ENCODE peak calls at places on chromosomes 16 and 17, in six cellular contexts. I is IMR-90, O is fibroblast of the aortic adventitia, Z is tibial artery, Y is cardiac fibroblast, H is body of pancreas. M is an unnamed sample.

GRCh38 chr17:79952915-79953314 is 82.8 kb downstream of the TBC1D16 start:
- DNase-seq in Z (peak), H (no peak), Y (no peak), I (no peak), O (no peak), M (no peak)

GRCh38 chr17:15293558-15293957 is 28.4 kb upstream of the PMP22 start:
- DNase-seq in Y (no peak), Z (no peak), O (no peak), I (no peak), H (no peak), M (no peak)

GRCh38 chr17:29102741-29103181 is 59.8 kb downstream of the PIPOX start:
- DNase-seq in Y (no peak), I (no peak), O (no peak), Z (no peak), H (no peak), M (no peak)

GRCh38 chr17:59763861-59764260 is 56.4 kb downstream of the VMP1 start:
- DNase-seq in O (peak), H (no peak), I (peak), Y (peak), Z (no peak), M (peak)

GRCh38 chr16:89160977-89161701 is 10.4 kb upstream of the CDH15 start:
- DNase-seq in Y (no peak), H (no peak), O (no peak), Z (no peak), I (no peak), M (no peak)

GRCh38 chr16:49755716-49756115 is 100.2 kb downstream of the ZNF423 start:
- DNase-seq in Y (no peak), Z (no peak), I (no peak), O (no peak), H (no peak), M (no peak)

GRCh38 chr16:27617678-27618077 is 67.7 kb downstream of the KATNIP start:
- DNase-seq in H (peak), Z (no peak), O (no peak), I (no peak), Y (no peak), M (no peak)

GRCh38 chr16:50025544-50025931 is 513 bp downstream of the CNEP1R1 start:
- DNase-seq in I (no peak), Z (no peak), H (peak), Y (peak), O (peak), M (peak)

GRCh38 chr17:69320210-69320907 is 6.6 kb downstream of the ABCA5 start:
- DNase-seq in H (no peak), O (no peak), Y (peak), Z (no peak), I (no peak), M (no peak)

GRCh38 chr17:82105882-82106696 is 8.1 kb upstream of the FASN start:
- DNase-seq in O (no peak), Z (no peak), Y (peak), H (peak), I (peak), M (peak)

GRCh38 chr16:66523861-66524354 is 26.0 kb downstream of the TK2 start:
- DNase-seq in H (no peak), O (no peak), Z (no peak), Y (peak), I (no peak), M (no peak)

GRCh38 chr17:18959071-18959844 is 7.3 kb downstream of the SLC5A10 start:
- DNase-seq in O (no peak), I (no peak), Y (no peak), Z (no peak), H (no peak), M (no peak)

GRCh38 chr17:76261421-76262215 is 3.5 kb upstream of the UBALD2 start:
- DNase-seq in I (peak), H (no peak), Z (no peak), O (peak), Y (peak), M (no peak)

GRCh38 chr17:16507918-16508533 is 16.0 kb upstream of the LRRC75A start:
- DNase-seq in Y (no peak), I (peak), O (no peak), H (no peak), Z (no peak), M (no peak)

GRCh38 chr17:15662726-15663125 is 21.4 kb downstream of the TRIM16 start:
- DNase-seq in Z (no peak), H (no peak), Y (no peak), O (no peak), I (no peak), M (no peak)

GRCh38 chr17:31492206-31492605 is 100.7 kb downstream of the RAB11FIP4 start:
- DNase-seq in Z (no peak), I (no peak), Y (no peak), H (no peak), O (no peak), M (no peak)

GRCh38 chr16:30925646-30926332 is 2.4 kb downstream of the FBXL19 start:
- DNase-seq in O (no peak), I (no peak), H (no peak), Y (no peak), Z (no peak), M (no peak)

GRCh38 chr17:37605813-37606505 is 3.3 kb downstream of the SYNRG start:
- DNase-seq in O (no peak), Y (no peak), I (no peak), Z (no peak), H (peak), M (peak)

GRCh38 chr16:50642349-50642748 is 38.8 kb downstream of the SNX20 start:
- DNase-seq in Z (no peak), H (no peak), O (no peak), Y (no peak), I (no peak), M (no peak)

GRCh38 chr16:46932802-46933201 is 40.7 kb downstream of the DNAJA2 start:
- DNase-seq in Z (no peak), Y (no peak), H (peak), O (no peak), I (no peak), M (no peak)

GRCh38 chr16:24800586-24800985 is 45.2 kb upstream of the SLC5A11 start:
- DNase-seq in I (peak), Y (peak), O (peak), H (no peak), Z (no peak), M (peak)

GRCh38 chr17:48259710-48260291 is 152.2 kb downstream of the SNX11 start:
- DNase-seq in O (peak), I (peak), Z (no peak), Y (peak), H (peak), M (peak)

GRCh38 chr17:17870292-17870691 is 33.5 kb upstream of the SREBF1 start:
- DNase-seq in H (no peak), Z (no peak), O (no peak), I (no peak), Y (no peak), M (no peak)
- TF ChIP-seq CTCF in H (no peak), Z (no peak), O (no peak), I (no peak), Y (no peak), M (no peak)

GRCh38 chr17:72590382-72590781 is 469.6 kb downstream of the SOX9 start:
- DNase-seq in I (peak), H (no peak), Z (no peak), O (peak), Y (peak), M (peak)
- H3K4me3 ChIP-seq in I (peak), H (no peak), Z (no peak), O (peak), Y (peak), M (peak)

DNA sequence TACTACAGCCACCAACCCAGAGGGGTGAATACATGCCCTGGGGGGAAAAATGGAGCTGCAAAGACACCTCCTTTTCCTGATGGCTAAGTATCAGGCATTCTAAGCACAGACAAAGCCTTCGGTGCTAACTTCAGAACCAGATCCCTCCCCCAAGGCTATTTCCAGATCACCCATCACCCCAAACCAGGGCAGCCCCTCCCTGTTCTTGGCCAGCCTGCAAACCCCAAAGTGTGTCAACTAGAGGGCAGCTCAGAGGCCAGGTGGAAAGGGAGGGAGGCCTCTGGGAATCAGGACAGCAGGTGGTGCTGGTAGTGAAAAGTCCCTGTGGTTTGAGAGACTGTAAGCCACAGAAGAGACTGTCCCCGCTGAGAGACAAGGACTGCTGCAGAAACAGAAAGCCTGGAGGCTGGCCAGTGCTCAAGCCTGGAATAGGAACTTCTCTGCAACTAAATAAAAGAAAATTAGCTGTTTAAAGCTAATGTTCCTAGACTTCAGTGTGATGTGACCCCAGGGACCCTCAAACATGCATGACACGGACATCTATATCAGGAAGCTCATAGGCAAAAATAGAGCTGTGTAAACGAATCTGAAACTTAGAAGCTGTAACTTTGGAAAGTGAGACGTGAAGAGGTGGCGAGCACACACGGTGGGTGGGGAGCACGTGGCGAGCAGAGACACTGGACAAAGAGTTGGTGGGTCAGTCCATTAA is 9.1 kb downstream of the TUBG1 start:
- DNase-seq in O (no peak), Z (peak), H (peak), I (no peak), Y (no peak), M (no peak)
- TF ChIP-seq CTCF in O (no peak), Z (no peak), H (peak), I (peak), Y (no peak), M (no peak)

GRCh38 chr16:1708768-1709180 is 2.8 kb downstream of the MAPK8IP3 start:
- DNase-seq in I (peak), H (no peak), O (peak), Z (no peak), Y (peak), M (no peak)
- H3K4me3 ChIP-seq in I (no peak), H (no peak), O (peak), Z (no peak), Y (no peak), M (no peak)